ENCODE peak calls at places on chromosomes 3 and 15, in five cellular contexts. One of them, this sample, is unnamed.

GRCh38 chr3:113065336-113065735 is 74.6 kb downstream of the GTPBP8 start:
- DNase-seq in left cardiac atrium: no peak
- DNase-seq in glomerular endothelial cell: no peak
- DNase-seq in dorsolateral prefrontal cortex: no peak
- DNase-seq in pons: no peak
- DNase-seq in this sample: no peak

GRCh38 chr3:43296565-43296964 is 10.2 kb downstream of the SNRK start:
- DNase-seq in left cardiac atrium: no peak
- DNase-seq in glomerular endothelial cell: no peak
- DNase-seq in dorsolateral prefrontal cortex: peak
- DNase-seq in pons: peak
- DNase-seq in this sample: no peak

GRCh38 chr15:67784057-67784781 is 41.1 kb upstream of the SKOR1 start:
- DNase-seq in left cardiac atrium: no peak
- DNase-seq in glomerular endothelial cell: no peak
- DNase-seq in dorsolateral prefrontal cortex: no peak
- DNase-seq in pons: no peak
- DNase-seq in this sample: no peak

GRCh38 chr15:101439285-101439919 is 50.1 kb downstream of the PCSK6 start:
- DNase-seq in left cardiac atrium: no peak
- DNase-seq in glomerular endothelial cell: no peak
- DNase-seq in dorsolateral prefrontal cortex: no peak
- DNase-seq in pons: no peak
- DNase-seq in this sample: no peak

GRCh38 chr3:16514021-16514700 is 662 bp upstream of the RFTN1 start:
- DNase-seq in left cardiac atrium: no peak
- DNase-seq in glomerular endothelial cell: no peak
- DNase-seq in dorsolateral prefrontal cortex: no peak
- DNase-seq in pons: no peak
- DNase-seq in this sample: no peak

GRCh38 chr15:40363611-40364010 is 5.6 kb downstream of the DISP2 start:
- DNase-seq in left cardiac atrium: no peak
- DNase-seq in glomerular endothelial cell: no peak
- DNase-seq in dorsolateral prefrontal cortex: no peak
- DNase-seq in pons: no peak
- DNase-seq in this sample: no peak

GRCh38 chr3:87997298-87997697 is 61.5 kb downstream of the CGGBP1 start:
- DNase-seq in left cardiac atrium: no peak
- DNase-seq in glomerular endothelial cell: peak
- DNase-seq in dorsolateral prefrontal cortex: no peak
- DNase-seq in pons: no peak
- DNase-seq in this sample: no peak

GRCh38 chr15:89496155-89497098 is at the start of gene RHCG:
- DNase-seq in left cardiac atrium: peak
- DNase-seq in glomerular endothelial cell: no peak
- DNase-seq in dorsolateral prefrontal cortex: peak
- DNase-seq in pons: no peak
- DNase-seq in this sample: peak

GRCh38 chr3:40719660-40720287 is 195.0 kb downstream of the ZNF621 start:
- DNase-seq in left cardiac atrium: no peak
- DNase-seq in glomerular endothelial cell: no peak
- DNase-seq in dorsolateral prefrontal cortex: no peak
- DNase-seq in pons: no peak
- DNase-seq in this sample: peak

GRCh38 chr15:66764067-66764428 is 62.0 kb downstream of the SMAD6 start:
- DNase-seq in left cardiac atrium: no peak
- DNase-seq in glomerular endothelial cell: no peak
- DNase-seq in dorsolateral prefrontal cortex: no peak
- DNase-seq in pons: no peak
- DNase-seq in this sample: no peak

GRCh38 chr3:131794766-131795381 is 239.9 kb downstream of the CPNE4 start:
- DNase-seq in left cardiac atrium: no peak
- DNase-seq in glomerular endothelial cell: peak
- DNase-seq in dorsolateral prefrontal cortex: peak
- DNase-seq in pons: peak
- DNase-seq in this sample: peak

GRCh38 chr15:59918994-59919951 is 84.8 kb upstream of the FOXB1 start:
- DNase-seq in left cardiac atrium: no peak
- DNase-seq in glomerular endothelial cell: no peak
- DNase-seq in dorsolateral prefrontal cortex: no peak
- DNase-seq in pons: no peak
- DNase-seq in this sample: peak

GRCh38 chr3:16478516-16478915 is 35.0 kb downstream of the RFTN1 start:
- DNase-seq in left cardiac atrium: no peak
- DNase-seq in glomerular endothelial cell: no peak
- DNase-seq in dorsolateral prefrontal cortex: no peak
- DNase-seq in pons: no peak
- DNase-seq in this sample: no peak

GRCh38 chr15:53840681-53841080 is 81.2 kb upstream of the WDR72 start:
- DNase-seq in left cardiac atrium: no peak
- DNase-seq in glomerular endothelial cell: no peak
- DNase-seq in dorsolateral prefrontal cortex: no peak
- DNase-seq in pons: no peak
- DNase-seq in this sample: no peak

GRCh38 chr3:127604546-127605165 is 6.4 kb downstream of the MCM2 start:
- DNase-seq in left cardiac atrium: no peak
- DNase-seq in glomerular endothelial cell: no peak
- DNase-seq in dorsolateral prefrontal cortex: no peak
- DNase-seq in pons: no peak
- DNase-seq in this sample: no peak

GRCh38 chr3:116512931-116513330 is 67.6 kb upstream of the LSAMP start:
- DNase-seq in left cardiac atrium: no peak
- DNase-seq in glomerular endothelial cell: no peak
- DNase-seq in dorsolateral prefrontal cortex: no peak
- DNase-seq in pons: no peak
- DNase-seq in this sample: no peak

GRCh38 chr15:61205427-61205826 is 23.7 kb downstream of the RORA start:
- DNase-seq in left cardiac atrium: no peak
- DNase-seq in glomerular endothelial cell: no peak
- DNase-seq in dorsolateral prefrontal cortex: no peak
- DNase-seq in pons: no peak
- DNase-seq in this sample: no peak

GRCh38 chr3:184741259-184741556 is 29.3 kb upstream of the MAGEF1 start:
- DNase-seq in left cardiac atrium: no peak
- DNase-seq in glomerular endothelial cell: no peak
- DNase-seq in dorsolateral prefrontal cortex: peak
- DNase-seq in pons: no peak
- DNase-seq in this sample: no peak

GRCh38 chr3:122942937-122943827 is 84.4 kb downstream of the SEMA5B start:
- DNase-seq in left cardiac atrium: peak
- DNase-seq in glomerular endothelial cell: no peak
- DNase-seq in dorsolateral prefrontal cortex: peak
- DNase-seq in pons: peak
- DNase-seq in this sample: peak

GRCh38 chr15:83747050-83747717 is 93.3 kb downstream of the ADAMTSL3 start:
- DNase-seq in left cardiac atrium: no peak
- DNase-seq in glomerular endothelial cell: no peak
- DNase-seq in dorsolateral prefrontal cortex: no peak
- DNase-seq in pons: peak
- DNase-seq in this sample: no peak

GRCh38 chr15:69505906-69506305 is 53.3 kb downstream of the RPLP1 start:
- DNase-seq in left cardiac atrium: no peak
- DNase-seq in glomerular endothelial cell: no peak
- DNase-seq in dorsolateral prefrontal cortex: no peak
- DNase-seq in pons: no peak
- DNase-seq in this sample: no peak

GRCh38 chr3:145815707-145816413 is 345.1 kb downstream of the PLOD2 start:
- DNase-seq in left cardiac atrium: no peak
- DNase-seq in glomerular endothelial cell: no peak
- DNase-seq in dorsolateral prefrontal cortex: no peak
- DNase-seq in pons: no peak
- DNase-seq in this sample: no peak

GRCh38 chr3:111726788-111727305 is 131.7 kb upstream of the ZBED2 start:
- DNase-seq in left cardiac atrium: no peak
- DNase-seq in glomerular endothelial cell: no peak
- DNase-seq in dorsolateral prefrontal cortex: no peak
- DNase-seq in pons: no peak
- DNase-seq in this sample: no peak

GRCh38 chr3:165837058-165837525 is at the start of gene BCHE:
- DNase-seq in left cardiac atrium: peak
- DNase-seq in glomerular endothelial cell: peak
- DNase-seq in dorsolateral prefrontal cortex: peak
- DNase-seq in pons: peak
- DNase-seq in this sample: peak

GRCh38 chr3:136990826-136991225 is 33.0 kb downstream of the IL20RB start:
- DNase-seq in left cardiac atrium: no peak
- DNase-seq in glomerular endothelial cell: no peak
- DNase-seq in dorsolateral prefrontal cortex: no peak
- DNase-seq in pons: no peak
- DNase-seq in this sample: no peak

GRCh38 chr3:4406746-4407568 is 60.1 kb downstream of the SUMF1 start:
- DNase-seq in left cardiac atrium: no peak
- DNase-seq in glomerular endothelial cell: no peak
- DNase-seq in dorsolateral prefrontal cortex: no peak
- DNase-seq in pons: no peak
- DNase-seq in this sample: no peak

GRCh38 chr3:127158614-127159221 is 34.2 kb upstream of the PRR23E start:
- DNase-seq in left cardiac atrium: no peak
- DNase-seq in glomerular endothelial cell: no peak
- DNase-seq in dorsolateral prefrontal cortex: peak
- DNase-seq in pons: no peak
- DNase-seq in this sample: peak

GRCh38 chr3:12138044-12138443 is 20.7 kb downstream of the TIMP4 start:
- DNase-seq in left cardiac atrium: peak
- DNase-seq in glomerular endothelial cell: no peak
- DNase-seq in dorsolateral prefrontal cortex: no peak
- DNase-seq in pons: no peak
- DNase-seq in this sample: peak

GRCh38 chr15:87207945-87208580 is 1048.5 kb downstream of the NTRK3 start:
- DNase-seq in left cardiac atrium: no peak
- DNase-seq in glomerular endothelial cell: no peak
- DNase-seq in dorsolateral prefrontal cortex: no peak
- DNase-seq in pons: no peak
- DNase-seq in this sample: no peak

GRCh38 chr15:77531191-77532000 is 101.3 kb downstream of the LINGO1 start:
- DNase-seq in left cardiac atrium: peak
- DNase-seq in glomerular endothelial cell: no peak
- DNase-seq in dorsolateral prefrontal cortex: no peak
- DNase-seq in pons: no peak
- DNase-seq in this sample: no peak